ENCODE peak calls at places on chromosomes 4 and X, in six cellular contexts. One of them, this sample, is unnamed.
A peak's percentile ranks its signal among the peaks of the same experiment; 100 is the strongest.

GRCh38 chr4:25862411-25863346 is at the start of gene SEL1L3:
- DNase-seq in thoracic aorta: no peak
- DNase-seq in CD8-positive, alpha-beta memory T cell: peak; percentile 72
- DNase-seq in endothelial cell of umbilical vein: no peak
- DNase-seq in pancreas: peak; percentile 88
- DNase-seq in cardiac muscle cell: peak; percentile 38
- DNase-seq in this sample: peak; percentile 65

GRCh38 chr4:152992027-152992426 is 55.9 kb downstream of the FHDC1 start:
- DNase-seq in thoracic aorta: no peak
- DNase-seq in CD8-positive, alpha-beta memory T cell: no peak
- DNase-seq in endothelial cell of umbilical vein: no peak
- DNase-seq in pancreas: no peak
- DNase-seq in cardiac muscle cell: no peak
- DNase-seq in this sample: peak; percentile 89

GRCh38 chr4:165288639-165289428 is 38.6 kb upstream of the MSMO1 start:
- DNase-seq in thoracic aorta: no peak
- DNase-seq in CD8-positive, alpha-beta memory T cell: no peak
- DNase-seq in endothelial cell of umbilical vein: no peak
- DNase-seq in pancreas: no peak
- DNase-seq in cardiac muscle cell: peak; percentile 86
- DNase-seq in this sample: no peak

GRCh38 chrX:145190801-145191389 is 56.4 kb upstream of the SPANXN1 start:
- DNase-seq in thoracic aorta: no peak
- DNase-seq in CD8-positive, alpha-beta memory T cell: no peak
- DNase-seq in endothelial cell of umbilical vein: no peak
- DNase-seq in pancreas: no peak
- DNase-seq in cardiac muscle cell: peak; percentile 0
- DNase-seq in this sample: no peak

GRCh38 chrX:150157291-150157690 is 205.8 kb upstream of the MAMLD1 start:
- DNase-seq in thoracic aorta: no peak
- DNase-seq in CD8-positive, alpha-beta memory T cell: no peak
- DNase-seq in endothelial cell of umbilical vein: no peak
- DNase-seq in pancreas: no peak
- DNase-seq in cardiac muscle cell: no peak
- DNase-seq in this sample: no peak

GRCh38 chr4:159103406-159104131 is 690 bp downstream of the RAPGEF2 start:
- DNase-seq in thoracic aorta: peak; percentile 5
- DNase-seq in CD8-positive, alpha-beta memory T cell: peak; percentile 66
- DNase-seq in endothelial cell of umbilical vein: peak; percentile 29
- DNase-seq in pancreas: peak; percentile 82
- DNase-seq in cardiac muscle cell: peak; percentile 49
- DNase-seq in this sample: peak; percentile 68

GRCh38 chr4:26052663-26053534 is 138.9 kb downstream of the SMIM20 start:
- DNase-seq in thoracic aorta: no peak
- DNase-seq in CD8-positive, alpha-beta memory T cell: no peak
- DNase-seq in endothelial cell of umbilical vein: no peak
- DNase-seq in pancreas: no peak
- DNase-seq in cardiac muscle cell: no peak
- DNase-seq in this sample: no peak

GRCh38 chr4:25113915-25114904 is 46.0 kb downstream of the SEPSECS start:
- DNase-seq in thoracic aorta: no peak
- DNase-seq in CD8-positive, alpha-beta memory T cell: no peak
- DNase-seq in endothelial cell of umbilical vein: no peak
- DNase-seq in pancreas: no peak
- DNase-seq in cardiac muscle cell: peak; percentile 66
- DNase-seq in this sample: no peak

GRCh38 chr4:169899295-169899694 is 126.9 kb downstream of the MFAP3L start:
- DNase-seq in thoracic aorta: no peak
- DNase-seq in CD8-positive, alpha-beta memory T cell: no peak
- DNase-seq in endothelial cell of umbilical vein: no peak
- DNase-seq in pancreas: no peak
- DNase-seq in cardiac muscle cell: no peak
- DNase-seq in this sample: no peak

GRCh38 chr4:67549123-67549522 is 3.8 kb upstream of the CENPC start:
- DNase-seq in thoracic aorta: no peak
- DNase-seq in CD8-positive, alpha-beta memory T cell: no peak
- DNase-seq in endothelial cell of umbilical vein: peak; percentile 59
- DNase-seq in pancreas: no peak
- DNase-seq in cardiac muscle cell: peak; percentile 63
- DNase-seq in this sample: no peak

GRCh38 chrX:1248381-1249061 is 20.1 kb upstream of the CSF2RA start:
- DNase-seq in thoracic aorta: no peak
- DNase-seq in CD8-positive, alpha-beta memory T cell: no peak
- DNase-seq in endothelial cell of umbilical vein: no peak
- DNase-seq in pancreas: no peak
- DNase-seq in cardiac muscle cell: no peak
- DNase-seq in this sample: no peak

GRCh38 chrX:125205084-125205917 is 114.4 kb upstream of the TEX13C start:
- DNase-seq in thoracic aorta: no peak
- DNase-seq in CD8-positive, alpha-beta memory T cell: no peak
- DNase-seq in endothelial cell of umbilical vein: no peak
- DNase-seq in pancreas: peak; percentile 64
- DNase-seq in cardiac muscle cell: peak; percentile 6
- DNase-seq in this sample: no peak

GRCh38 chr4:31539279-31540074 is 819.3 kb downstream of the PCDH7 start:
- DNase-seq in thoracic aorta: no peak
- DNase-seq in CD8-positive, alpha-beta memory T cell: no peak
- DNase-seq in endothelial cell of umbilical vein: no peak
- DNase-seq in pancreas: no peak
- DNase-seq in cardiac muscle cell: no peak
- DNase-seq in this sample: no peak

GRCh38 chr4:5399790-5400421 is 308.5 kb downstream of the EVC2 start:
- DNase-seq in thoracic aorta: no peak
- DNase-seq in CD8-positive, alpha-beta memory T cell: no peak
- DNase-seq in endothelial cell of umbilical vein: peak; percentile 25
- DNase-seq in pancreas: no peak
- DNase-seq in cardiac muscle cell: peak; percentile 53
- DNase-seq in this sample: no peak

GRCh38 chrX:129932792-129933321 is 26.9 kb downstream of the UTP14A start:
- DNase-seq in thoracic aorta: no peak
- DNase-seq in CD8-positive, alpha-beta memory T cell: no peak
- DNase-seq in endothelial cell of umbilical vein: no peak
- DNase-seq in pancreas: peak; percentile 63
- DNase-seq in cardiac muscle cell: no peak
- DNase-seq in this sample: no peak

GRCh38 chr4:158314756-158315487 is 104.6 kb downstream of the TMEM144 start:
- DNase-seq in thoracic aorta: no peak
- DNase-seq in CD8-positive, alpha-beta memory T cell: no peak
- DNase-seq in endothelial cell of umbilical vein: peak; percentile 84
- DNase-seq in pancreas: no peak
- DNase-seq in cardiac muscle cell: peak; percentile 91
- DNase-seq in this sample: no peak

GRCh38 chrX:69136546-69137331 is 28.5 kb downstream of the PJA1 start:
- DNase-seq in thoracic aorta: no peak
- DNase-seq in CD8-positive, alpha-beta memory T cell: no peak
- DNase-seq in endothelial cell of umbilical vein: no peak
- DNase-seq in pancreas: peak; percentile 59
- DNase-seq in cardiac muscle cell: peak; percentile 67
- DNase-seq in this sample: no peak

GRCh38 chr4:4675051-4675581 is 133.3 kb upstream of the STX18 start:
- DNase-seq in thoracic aorta: no peak
- DNase-seq in CD8-positive, alpha-beta memory T cell: no peak
- DNase-seq in endothelial cell of umbilical vein: no peak
- DNase-seq in pancreas: no peak
- DNase-seq in cardiac muscle cell: no peak
- DNase-seq in this sample: no peak

GRCh38 chr4:16467061-16467460 is 240.8 kb upstream of the TAPT1 start:
- DNase-seq in thoracic aorta: no peak
- DNase-seq in CD8-positive, alpha-beta memory T cell: no peak
- DNase-seq in endothelial cell of umbilical vein: no peak
- DNase-seq in pancreas: no peak
- DNase-seq in cardiac muscle cell: no peak
- DNase-seq in this sample: no peak

GRCh38 chr4:107989162-107989536 is 540 bp upstream of the HADH start:
- DNase-seq in thoracic aorta: no peak
- DNase-seq in CD8-positive, alpha-beta memory T cell: no peak
- DNase-seq in endothelial cell of umbilical vein: no peak
- DNase-seq in pancreas: no peak
- DNase-seq in cardiac muscle cell: no peak
- DNase-seq in this sample: no peak

GRCh38 chrX:150239946-150240642 is 123.0 kb upstream of the MAMLD1 start:
- DNase-seq in thoracic aorta: no peak
- DNase-seq in CD8-positive, alpha-beta memory T cell: no peak
- DNase-seq in endothelial cell of umbilical vein: no peak
- DNase-seq in pancreas: no peak
- DNase-seq in cardiac muscle cell: no peak
- DNase-seq in this sample: no peak

GRCh38 chrX:32392655-32393054 is 818.7 kb downstream of the DMD start:
- DNase-seq in thoracic aorta: no peak
- DNase-seq in CD8-positive, alpha-beta memory T cell: no peak
- DNase-seq in endothelial cell of umbilical vein: no peak
- DNase-seq in pancreas: no peak
- DNase-seq in cardiac muscle cell: no peak
- DNase-seq in this sample: no peak

GRCh38 chrX:20515841-20516461 is 249.2 kb upstream of the RPS6KA3 start:
- DNase-seq in thoracic aorta: no peak
- DNase-seq in CD8-positive, alpha-beta memory T cell: no peak
- DNase-seq in endothelial cell of umbilical vein: peak; percentile 72
- DNase-seq in pancreas: no peak
- DNase-seq in cardiac muscle cell: peak; percentile 80
- DNase-seq in this sample: no peak

GRCh38 chr4:3342182-3342854 is 49.5 kb downstream of the RGS12 start:
- DNase-seq in thoracic aorta: no peak
- DNase-seq in CD8-positive, alpha-beta memory T cell: no peak
- DNase-seq in endothelial cell of umbilical vein: peak; percentile 81
- DNase-seq in pancreas: no peak
- DNase-seq in cardiac muscle cell: peak; percentile 25
- DNase-seq in this sample: no peak
- H3K27ac ChIP-seq in thoracic aorta: no peak overlapping the region
- H3K27ac ChIP-seq in CD8-positive, alpha-beta memory T cell: no peak overlapping the region
- H3K27ac ChIP-seq in endothelial cell of umbilical vein: peak overlapping the region; percentile 88
- H3K27ac ChIP-seq in pancreas: no peak overlapping the region
- H3K27ac ChIP-seq in cardiac muscle cell: no peak overlapping the region
- H3K27ac ChIP-seq in this sample: no peak overlapping the region

DNA sequence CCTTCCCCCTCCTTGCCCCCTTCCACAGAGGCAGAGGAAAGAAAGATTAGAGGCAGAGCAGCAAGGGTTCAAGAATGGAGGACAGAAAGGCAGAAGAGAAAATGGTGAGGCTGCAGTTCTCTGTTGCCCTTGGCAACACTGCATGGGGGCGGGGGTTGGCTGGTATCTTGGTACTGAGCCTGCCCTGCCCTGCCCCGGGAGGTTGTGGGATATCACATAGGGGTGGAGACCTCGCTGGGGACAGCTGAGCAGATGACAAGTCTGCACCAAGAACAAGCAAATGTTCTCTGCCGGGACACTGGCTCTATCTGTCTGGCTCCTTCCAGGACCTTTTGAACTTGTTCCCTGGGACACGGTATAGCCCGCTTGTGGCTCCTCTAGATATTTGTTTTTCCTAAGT is 39.8 kb downstream of the NHS start:
- DNase-seq in thoracic aorta: no peak
- DNase-seq in CD8-positive, alpha-beta memory T cell: no peak
- DNase-seq in endothelial cell of umbilical vein: no peak
- DNase-seq in pancreas: no peak
- DNase-seq in cardiac muscle cell: no peak
- DNase-seq in this sample: no peak
- H3K4me1 ChIP-seq in thoracic aorta: peaks cover 37% of the 10 kb centered on the region
- H3K4me1 ChIP-seq in CD8-positive, alpha-beta memory T cell: no peaks in the 10 kb centered on the region
- H3K4me1 ChIP-seq in endothelial cell of umbilical vein: no peaks in the 10 kb centered on the region
- H3K4me1 ChIP-seq in pancreas: no peaks in the 10 kb centered on the region
- H3K4me1 ChIP-seq in cardiac muscle cell: peaks cover 16% of the 10 kb centered on the region
- H3K4me1 ChIP-seq in this sample: peaks cover 32% of the 10 kb centered on the region

GRCh38 chr4:110614981-110615365 is 7.9 kb downstream of the PITX2 start:
- DNase-seq in thoracic aorta: no peak
- DNase-seq in CD8-positive, alpha-beta memory T cell: no peak
- DNase-seq in endothelial cell of umbilical vein: no peak
- DNase-seq in pancreas: no peak
- DNase-seq in cardiac muscle cell: no peak
- DNase-seq in this sample: no peak
- H3K4me3 ChIP-seq in thoracic aorta: no peak overlapping the region
- H3K4me3 ChIP-seq in CD8-positive, alpha-beta memory T cell: no peak overlapping the region
- H3K4me3 ChIP-seq in endothelial cell of umbilical vein: no peak overlapping the region
- H3K4me3 ChIP-seq in pancreas: no peak overlapping the region
- H3K4me3 ChIP-seq in cardiac muscle cell: no peak overlapping the region
- H3K4me3 ChIP-seq in this sample: no peak overlapping the region

GRCh38 chrX:103503163-103503852 is 16.0 kb downstream of the RAB40A start:
- DNase-seq in thoracic aorta: no peak
- DNase-seq in CD8-positive, alpha-beta memory T cell: no peak
- DNase-seq in endothelial cell of umbilical vein: no peak
- DNase-seq in pancreas: no peak
- DNase-seq in cardiac muscle cell: no peak
- DNase-seq in this sample: no peak
- H3K27ac ChIP-seq in thoracic aorta: no peak overlapping the region
- H3K27ac ChIP-seq in CD8-positive, alpha-beta memory T cell: no peak overlapping the region
- H3K27ac ChIP-seq in endothelial cell of umbilical vein: no peak overlapping the region
- H3K27ac ChIP-seq in pancreas: no peak overlapping the region
- H3K27ac ChIP-seq in cardiac muscle cell: no peak overlapping the region
- H3K27ac ChIP-seq in this sample: no peak overlapping the region

DNA sequence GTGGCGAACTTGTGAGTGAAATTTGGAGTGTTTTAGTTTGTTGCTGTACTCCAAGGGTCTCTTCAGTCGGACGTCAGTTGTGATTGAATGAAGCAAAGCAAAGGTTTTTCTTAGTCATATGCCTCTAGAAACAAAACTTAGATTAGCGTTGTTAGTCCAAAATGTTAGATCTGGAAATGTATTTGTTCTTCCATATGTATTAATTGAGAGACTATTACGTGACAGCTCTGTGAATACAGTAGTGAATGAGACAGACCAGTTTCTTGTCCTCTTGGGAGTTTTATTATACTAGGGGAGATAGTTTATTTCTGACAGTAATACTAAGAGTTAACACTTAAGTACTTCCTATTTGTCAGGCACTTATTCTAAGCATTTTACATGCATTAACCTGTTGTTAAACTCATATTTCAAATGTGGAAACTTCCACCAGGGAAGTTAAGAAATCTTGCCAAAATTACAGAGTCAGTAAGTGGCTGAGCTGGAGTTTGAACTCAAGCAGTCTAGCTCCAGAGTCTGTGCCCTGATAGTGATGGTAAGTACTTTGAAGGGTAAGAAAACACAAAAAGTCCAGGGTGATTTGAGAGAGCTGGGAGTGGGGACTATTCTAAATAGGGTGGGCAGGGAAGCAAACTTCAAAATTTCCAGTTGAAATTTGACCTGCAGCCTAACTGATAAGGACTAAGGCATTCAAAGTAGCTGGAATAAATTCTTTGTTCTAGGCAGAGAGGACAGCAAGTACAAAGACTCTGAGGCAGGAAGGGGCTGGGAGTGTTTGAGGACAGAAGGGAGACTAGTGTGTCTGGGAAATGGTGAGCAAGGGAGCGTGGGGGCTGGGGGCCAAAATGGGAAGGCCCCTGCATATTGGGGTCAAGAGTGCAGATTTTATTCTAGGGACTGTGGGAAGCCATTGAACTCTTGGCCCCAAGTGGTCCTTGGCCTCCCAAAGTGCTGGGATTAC is 17.0 kb downstream of the ADD1 start:
- DNase-seq in thoracic aorta: no peak
- DNase-seq in CD8-positive, alpha-beta memory T cell: no peak
- DNase-seq in endothelial cell of umbilical vein: peak; percentile 82
- DNase-seq in pancreas: no peak
- DNase-seq in cardiac muscle cell: peak; percentile 50
- DNase-seq in this sample: no peak
- H3K4me1 ChIP-seq in thoracic aorta: peaks cover 79% of the 10 kb centered on the region
- H3K4me1 ChIP-seq in CD8-positive, alpha-beta memory T cell: peaks cover 59% of the 10 kb centered on the region
- H3K4me1 ChIP-seq in endothelial cell of umbilical vein: peaks cover 55% of the 10 kb centered on the region
- H3K4me1 ChIP-seq in pancreas: peaks cover 19% of the 10 kb centered on the region
- H3K4me1 ChIP-seq in cardiac muscle cell: peaks cover 56% of the 10 kb centered on the region
- H3K4me1 ChIP-seq in this sample: peaks cover 12% of the 10 kb centered on the region

GRCh38 chr4:8468746-8469535 is 28.4 kb downstream of the TRMT44 start:
- DNase-seq in thoracic aorta: no peak
- DNase-seq in CD8-positive, alpha-beta memory T cell: peak; percentile 55
- DNase-seq in endothelial cell of umbilical vein: peak; percentile 45
- DNase-seq in pancreas: peak; percentile 84
- DNase-seq in cardiac muscle cell: peak; percentile 75
- DNase-seq in this sample: no peak
- H3K4me3 ChIP-seq in thoracic aorta: no peak overlapping the region
- H3K4me3 ChIP-seq in CD8-positive, alpha-beta memory T cell: no peak overlapping the region
- H3K4me3 ChIP-seq in endothelial cell of umbilical vein: no peak overlapping the region
- H3K4me3 ChIP-seq in pancreas: no peak overlapping the region
- H3K4me3 ChIP-seq in cardiac muscle cell: no peak overlapping the region
- H3K4me3 ChIP-seq in this sample: no peak overlapping the region